ENCODE peak calls at places on chromosomes 3 and 15, in five cellular contexts. P is lung, L is SK-N-SH, J is cardiac muscle cell, D is heart left ventricle. N is an unnamed sample. For H3K4me1, the result is how much of the 10 kb centered on the place peaks cover.

GRCh38 chr15:101437209-101437608 is 52.3 kb downstream of the PCSK6 start:
- DNase-seq in P (peak), L (no peak), D (no peak), J (no peak), N (peak)

GRCh38 chr15:64356443-64357040 is 569 bp upstream of the CSNK1G1 start:
- DNase-seq in J (no peak), L (peak), D (no peak), P (no peak), N (no peak)

GRCh38 chr3:122021811-122022401 is at the start of gene ILDR1:
- DNase-seq in D (no peak), P (peak), J (peak), L (peak), N (peak)

GRCh38 chr3:59496250-59496649 is 446.4 kb upstream of the CFAP20DC start:
- DNase-seq in P (no peak), D (no peak), L (no peak), J (no peak), N (no peak)

GRCh38 chr3:158313344-158313927 is 203.5 kb downstream of the RSRC1 start:
- DNase-seq in L (peak), J (peak), P (no peak), D (no peak), N (no peak)

GRCh38 chr3:46946416-46946815 is 30.1 kb downstream of the CCDC12 start:
- DNase-seq in J (no peak), P (no peak), D (peak), L (no peak), N (no peak)

GRCh38 chr3:45817788-45818523 is 21.6 kb upstream of the SLC6A20 start:
- DNase-seq in J (no peak), D (no peak), L (no peak), P (peak), N (peak)

GRCh38 chr3:5187152-5187919 is at the start of gene EDEM1:
- DNase-seq in L (peak), J (peak), P (peak), D (peak), N (peak)

GRCh38 chr3:105233056-105233455 is 133.7 kb upstream of the ALCAM start:
- DNase-seq in P (no peak), L (no peak), J (no peak), D (no peak), N (no peak)

GRCh38 chr3:121894191-121894990 is at the start of gene SLC15A2:
- DNase-seq in J (peak), L (no peak), D (no peak), P (peak), N (peak)

GRCh38 chr15:29792426-29793159 is 29.7 kb downstream of the TJP1 start:
- DNase-seq in J (no peak), D (no peak), L (no peak), P (no peak), N (no peak)

GRCh38 chr3:72145506-72146380 is 360.8 kb upstream of the PROK2 start:
- DNase-seq in P (no peak), L (peak), J (no peak), D (no peak), N (no peak)

GRCh38 chr15:55218068-55218467 is 21.3 kb upstream of the RSL24D1 start:
- DNase-seq in D (no peak), P (no peak), L (peak), J (no peak), N (no peak)

GRCh38 chr15:40923551-40923950 is 5.6 kb upstream of the DLL4 start:
- DNase-seq in D (no peak), P (no peak), J (no peak), L (no peak), N (no peak)

GRCh38 chr3:56955551-56956131 is 104.8 kb upstream of the SPATA12 start:
- DNase-seq in D (no peak), J (no peak), L (no peak), P (no peak), N (no peak)

GRCh38 chr15:78715439-78715838 is 74.4 kb upstream of the CHRNB4 start:
- DNase-seq in J (no peak), P (no peak), L (no peak), D (no peak), N (no peak)

GRCh38 chr3:105853801-105854432 is 14.9 kb downstream of the CBLB start:
- DNase-seq in J (no peak), L (no peak), P (no peak), D (no peak), N (no peak)

GRCh38 chr3:161197855-161198836 is 23.0 kb upstream of the NMD3 start:
- DNase-seq in J (no peak), D (no peak), L (no peak), P (no peak), N (no peak)

GRCh38 chr15:36469567-36469966 is 109.9 kb upstream of the CDIN1 start:
- DNase-seq in P (no peak), J (no peak), D (no peak), L (no peak), N (no peak)

GRCh38 chr3:97161169-97161568 is 346.8 kb downstream of the EPHA6 start:
- DNase-seq in L (no peak), P (no peak), D (no peak), J (no peak), N (no peak)

GRCh38 chr3:53224026-53224425 is 31.8 kb downstream of the TKT start:
- DNase-seq in D (no peak), L (no peak), J (no peak), P (no peak), N (no peak)

GRCh38 chr3:192899540-192899982 is 18.1 kb downstream of the MB21D2 start:
- DNase-seq in P (no peak), J (no peak), D (no peak), L (no peak), N (no peak)

GRCh38 chr3:141769171-141769894 is 6.1 kb downstream of the GRK7 start:
- DNase-seq in D (no peak), J (peak), P (no peak), L (peak), N (no peak)

GRCh38 chr15:62853114-62853832 is 189.3 kb upstream of the TPM1 start:
- DNase-seq in D (no peak), J (no peak), L (no peak), P (no peak), N (peak)

GRCh38 chr15:80450811-80451321 is 46.7 kb downstream of the ARNT2 start:
- DNase-seq in J (no peak), D (no peak), P (no peak), L (no peak), N (no peak)

GRCh38 chr15:29675791-29676301 is 146.4 kb downstream of the TJP1 start:
- DNase-seq in J (no peak), L (no peak), D (no peak), P (no peak), N (no peak)

GRCh38 chr15:89106200-89106599 is 17.9 kb downstream of the ABHD2 start:
- DNase-seq in L (no peak), P (no peak), J (no peak), D (no peak), N (no peak)
- H3K4me1 ChIP-seq in L (under half), P (under half), J (half or more), D (under half), N (under half)

DNA sequence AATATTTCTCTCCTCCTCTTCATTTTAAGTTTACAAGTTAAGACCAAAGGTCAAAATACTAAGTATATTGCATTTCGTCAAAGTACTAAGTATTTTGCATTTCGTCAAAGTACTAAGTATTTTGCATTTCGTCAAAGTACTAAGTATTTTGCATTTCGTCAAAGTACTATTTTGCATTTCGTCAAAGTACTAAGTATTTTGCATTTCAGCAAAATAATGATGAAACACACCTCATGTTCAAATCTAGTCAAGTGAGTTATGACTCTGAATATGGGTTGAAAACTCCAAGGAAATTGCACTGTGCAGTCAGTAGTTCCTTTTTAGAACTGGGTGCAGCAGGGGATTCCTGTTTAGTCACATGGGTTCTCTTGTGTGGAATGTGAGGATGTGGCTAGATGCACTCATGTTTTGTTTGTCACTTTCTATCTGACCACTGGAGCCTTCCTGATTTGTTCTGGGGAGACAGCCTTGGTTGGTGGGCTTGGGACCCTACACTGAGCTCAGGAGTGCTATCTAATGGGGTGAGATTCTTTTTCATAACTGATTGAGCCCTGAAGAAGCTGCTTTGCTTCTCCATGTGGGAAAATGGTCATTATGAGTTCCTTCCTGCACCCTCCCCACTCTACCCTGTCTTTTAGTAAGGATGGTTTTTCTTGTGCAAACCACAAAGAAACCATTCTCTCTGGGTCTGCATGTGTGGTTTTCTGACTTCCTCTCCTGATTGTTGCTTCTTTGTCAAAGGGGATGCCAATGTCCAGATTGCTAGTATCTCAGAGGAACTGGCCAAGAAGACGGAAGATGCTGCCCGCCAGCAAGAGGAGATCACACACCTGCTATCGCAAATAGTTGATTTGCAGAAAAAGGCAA is 73.4 kb downstream of the CCK start:
- DNase-seq in L (no peak), P (no peak), J (no peak), D (no peak), N (no peak)
- H3K4me1 ChIP-seq in L (under half), P (under half), J (under half), D (under half), N (under half)

GRCh38 chr3:129235310-129235917 is 14.0 kb upstream of the COPG1 start:
- DNase-seq in L (no peak), D (no peak), P (no peak), J (no peak), N (no peak)

GRCh38 chr3:129230311-129231019 is 18.9 kb upstream of the COPG1 start:
- DNase-seq in J (no peak), D (no peak), P (no peak), L (no peak), N (no peak)

GRCh38 chr3:129234441-129234840 is 15.0 kb upstream of the COPG1 start:
- DNase-seq in J (no peak), D (no peak), P (no peak), L (no peak), N (no peak)

GRCh38 chr3:129231331-129232119 is 17.9 kb upstream of the COPG1 start:
- DNase-seq in D (no peak), P (no peak), J (no peak), L (no peak), N (no peak)

DNA sequence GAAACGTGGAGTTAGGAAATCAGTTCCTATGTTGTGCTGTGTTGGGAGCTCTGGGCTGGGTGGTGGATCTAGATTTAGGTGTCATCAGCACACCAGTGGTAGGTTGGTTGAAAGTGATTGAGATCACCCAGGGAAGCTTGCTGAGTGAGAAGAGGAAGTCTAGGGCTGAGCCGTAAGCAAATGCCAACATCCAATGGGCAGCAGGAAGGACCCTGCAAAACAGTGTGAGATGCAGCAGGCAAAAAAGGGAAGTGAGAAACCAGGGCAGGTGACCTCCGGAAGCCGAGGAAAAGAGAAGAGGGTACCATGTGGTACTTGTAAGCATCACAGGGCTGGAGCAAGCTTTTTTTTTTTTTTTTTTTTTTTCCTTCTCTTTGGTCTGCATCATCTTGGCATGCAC is 15.9 kb upstream of the COPG1 start:
- DNase-seq in J (no peak), D (no peak), L (no peak), P (peak), N (no peak)
- H3K4me1 ChIP-seq in J (under half), D (under half), L (under half), P (under half), N (under half)

DNA sequence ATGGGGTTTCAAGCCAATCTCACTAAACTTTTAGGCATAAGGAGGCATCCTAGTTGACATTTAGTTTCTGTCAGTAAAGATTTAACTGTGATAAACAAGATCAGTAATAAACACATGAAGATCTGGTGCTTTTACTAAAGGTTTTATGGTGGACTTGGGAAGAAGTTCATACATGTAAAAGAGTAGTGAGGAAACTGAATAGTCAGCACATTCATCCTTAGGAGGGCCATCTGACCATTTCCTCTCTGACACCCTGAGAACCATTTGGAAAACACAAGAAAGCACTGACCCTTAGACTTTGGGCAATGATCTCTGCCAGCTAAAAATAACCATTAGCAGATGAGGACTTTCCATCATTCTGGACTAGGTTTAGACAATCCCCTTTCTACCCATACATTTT is 1040.9 kb downstream of the AGBL1 start:
- DNase-seq in D (no peak), L (no peak), J (no peak), P (no peak), N (no peak)
- H3K4me1 ChIP-seq in D (under half), L (under half), J (under half), P (under half), N (under half)

GRCh38 chr15:48619446-48619845 is 26.1 kb downstream of the FBN1 start:
- DNase-seq in P (no peak), D (no peak), L (no peak), J (no peak), N (no peak)

GRCh38 chr15:48625126-48625525 is 20.4 kb downstream of the FBN1 start:
- DNase-seq in J (no peak), D (no peak), P (no peak), L (no peak), N (no peak)

GRCh38 chr15:48623456-48623855 is 22.1 kb downstream of the FBN1 start:
- DNase-seq in L (no peak), D (no peak), J (no peak), P (no peak), N (no peak)

GRCh38 chr15:48624700-48625099 is 20.8 kb downstream of the FBN1 start:
- DNase-seq in L (no peak), J (no peak), P (no peak), D (no peak), N (no peak)

GRCh38 chr15:48622227-48622626 is 23.3 kb downstream of the FBN1 start:
- DNase-seq in P (no peak), J (no peak), D (no peak), L (no peak), N (no peak)
- H3K4me1 ChIP-seq in P (under half), J (under half), D (under half), L (under half), N (under half)

GRCh38 chr3:163523375-163523774 is 1554.9 kb downstream of the SI start:
- DNase-seq in P (no peak), L (no peak), J (no peak), D (no peak), N (no peak)
- H3K4me1 ChIP-seq in P (under half), L (under half), J (under half), D (under half), N (under half)

GRCh38 chr3:120449701-120450216 is 1.0 kb downstream of the FSTL1 start:
- DNase-seq in D (no peak), P (no peak), J (peak), L (peak), N (no peak)
- H3K4me1 ChIP-seq in D (under half), P (under half), J (under half), L (under half), N (under half)

N was measured in prostate gland.